ENCODE peak calls at places on chromosome 2, in four cellular contexts. One of them, this sample, is unnamed.

GRCh38 chr2:127003028-127003800 is 103.7 kb downstream of the BIN1 start:
- DNase-seq in heart right ventricle: no peak
- DNase-seq in osteoblast: no peak
- DNase-seq in IMR-90: no peak
- DNase-seq in this sample: no peak

GRCh38 chr2:9463698-9464034 is 10.7 kb upstream of the IAH1 start:
- DNase-seq in heart right ventricle: no peak
- DNase-seq in osteoblast: peak; percentile 87
- DNase-seq in IMR-90: peak; percentile 69
- DNase-seq in this sample: no peak

GRCh38 chr2:174729797-174730529 is 34.3 kb downstream of the CHRNA1 start:
- DNase-seq in heart right ventricle: no peak
- DNase-seq in osteoblast: peak; percentile 84
- DNase-seq in IMR-90: peak; percentile 10
- DNase-seq in this sample: no peak

GRCh38 chr2:19682493-19682892 is 219.3 kb downstream of the TTC32 start:
- DNase-seq in heart right ventricle: no peak
- DNase-seq in osteoblast: no peak
- DNase-seq in IMR-90: peak; percentile 31
- DNase-seq in this sample: no peak

GRCh38 chr2:65070172-65070830 is 14.1 kb downstream of the CEP68 start:
- DNase-seq in heart right ventricle: no peak
- DNase-seq in osteoblast: no peak
- DNase-seq in IMR-90: peak; percentile 80
- DNase-seq in this sample: no peak

GRCh38 chr2:216758431-216759155 is 63.2 kb upstream of the IGFBP5 start:
- DNase-seq in heart right ventricle: no peak
- DNase-seq in osteoblast: no peak
- DNase-seq in IMR-90: no peak
- DNase-seq in this sample: no peak

GRCh38 chr2:223644116-223644515 is 42.0 kb upstream of the SCG2 start:
- DNase-seq in heart right ventricle: no peak
- DNase-seq in osteoblast: no peak
- DNase-seq in IMR-90: no peak
- DNase-seq in this sample: no peak

GRCh38 chr2:152694161-152694661 is 23.1 kb downstream of the PRPF40A start:
- DNase-seq in heart right ventricle: no peak
- DNase-seq in osteoblast: peak; percentile 45
- DNase-seq in IMR-90: peak; percentile 82
- DNase-seq in this sample: no peak

GRCh38 chr2:241655516-241656189 is 18.2 kb downstream of the ATG4B start:
- DNase-seq in heart right ventricle: no peak
- DNase-seq in osteoblast: peak; percentile 75
- DNase-seq in IMR-90: no peak
- DNase-seq in this sample: no peak

GRCh38 chr2:138274421-138275291 is 226.9 kb upstream of the SPOPL start:
- DNase-seq in heart right ventricle: no peak
- DNase-seq in osteoblast: no peak
- DNase-seq in IMR-90: peak; percentile 34
- DNase-seq in this sample: no peak

GRCh38 chr2:229880892-229881553 is 40.8 kb downstream of the TRIP12 start:
- DNase-seq in heart right ventricle: no peak
- DNase-seq in osteoblast: no peak
- DNase-seq in IMR-90: no peak
- DNase-seq in this sample: no peak

GRCh38 chr2:46364797-46365457 is 67.7 kb downstream of the EPAS1 start:
- DNase-seq in heart right ventricle: no peak
- DNase-seq in osteoblast: no peak
- DNase-seq in IMR-90: peak; percentile 72
- DNase-seq in this sample: no peak

GRCh38 chr2:232508246-232508645 is 11.9 kb upstream of the PRSS56 start:
- DNase-seq in heart right ventricle: no peak
- DNase-seq in osteoblast: no peak
- DNase-seq in IMR-90: no peak
- DNase-seq in this sample: no peak

GRCh38 chr2:61434314-61434713 is 36.6 kb downstream of the USP34 start:
- DNase-seq in heart right ventricle: no peak
- DNase-seq in osteoblast: no peak
- DNase-seq in IMR-90: no peak
- DNase-seq in this sample: no peak

GRCh38 chr2:97718051-97718882 is 4.9 kb downstream of the ZAP70 start:
- DNase-seq in heart right ventricle: no peak
- DNase-seq in osteoblast: peak; percentile 57
- DNase-seq in IMR-90: no peak
- DNase-seq in this sample: peak; percentile 25

GRCh38 chr2:128446866-128447537 is 128.3 kb upstream of the HS6ST1 start:
- DNase-seq in heart right ventricle: no peak
- DNase-seq in osteoblast: peak; percentile 73
- DNase-seq in IMR-90: no peak
- DNase-seq in this sample: peak; percentile 13

GRCh38 chr2:13522917-13523821 is 806.4 kb downstream of the TRIB2 start:
- DNase-seq in heart right ventricle: no peak
- DNase-seq in osteoblast: no peak
- DNase-seq in IMR-90: no peak
- DNase-seq in this sample: peak; percentile 58

GRCh38 chr2:162217596-162217995 is 25.6 kb downstream of the FAP start:
- DNase-seq in heart right ventricle: no peak
- DNase-seq in osteoblast: no peak
- DNase-seq in IMR-90: peak; percentile 59
- DNase-seq in this sample: no peak

GRCh38 chr2:118371500-118371899 is 283.2 kb downstream of the INSIG2 start:
- DNase-seq in heart right ventricle: no peak
- DNase-seq in osteoblast: no peak
- DNase-seq in IMR-90: peak; percentile 18
- DNase-seq in this sample: no peak

GRCh38 chr2:98632351-98632750 is 24.0 kb downstream of the UNC50 start:
- DNase-seq in heart right ventricle: no peak
- DNase-seq in osteoblast: peak; percentile 52
- DNase-seq in IMR-90: no peak
- DNase-seq in this sample: no peak

GRCh38 chr2:239724851-239725550 is 300.1 kb downstream of the NDUFA10 start:
- DNase-seq in heart right ventricle: no peak
- DNase-seq in osteoblast: peak; percentile 86
- DNase-seq in IMR-90: no peak
- DNase-seq in this sample: no peak

GRCh38 chr2:159788218-159788617 is 9.8 kb downstream of the CD302 start:
- DNase-seq in heart right ventricle: no peak
- DNase-seq in osteoblast: no peak
- DNase-seq in IMR-90: no peak
- DNase-seq in this sample: no peak

GRCh38 chr2:216632321-216632951 is 784 bp upstream of the IGFBP2 start:
- DNase-seq in heart right ventricle: no peak
- DNase-seq in osteoblast: no peak
- DNase-seq in IMR-90: no peak
- DNase-seq in this sample: no peak

GRCh38 chr2:7368211-7368610 is 451.0 kb downstream of the RNF144A start:
- DNase-seq in heart right ventricle: no peak
- DNase-seq in osteoblast: no peak
- DNase-seq in IMR-90: no peak
- DNase-seq in this sample: no peak

GRCh38 chr2:7357993-7358392 is 440.8 kb downstream of the RNF144A start:
- DNase-seq in heart right ventricle: no peak
- DNase-seq in osteoblast: no peak
- DNase-seq in IMR-90: no peak
- DNase-seq in this sample: no peak

GRCh38 chr2:7358865-7359264 is 441.7 kb downstream of the RNF144A start:
- DNase-seq in heart right ventricle: no peak
- DNase-seq in osteoblast: no peak
- DNase-seq in IMR-90: no peak
- DNase-seq in this sample: no peak

GRCh38 chr2:7363906-7364305 is 446.7 kb downstream of the RNF144A start:
- DNase-seq in heart right ventricle: no peak
- DNase-seq in osteoblast: no peak
- DNase-seq in IMR-90: no peak
- DNase-seq in this sample: no peak
- TF ChIP-seq CTCF in heart right ventricle: no peak
- TF ChIP-seq CTCF in osteoblast: no peak
- TF ChIP-seq CTCF in IMR-90: no peak
- TF ChIP-seq CTCF in this sample: no peak

GRCh38 chr2:177586154-177586553 is 193.6 kb downstream of the AGPS start:
- DNase-seq in heart right ventricle: no peak
- DNase-seq in osteoblast: no peak
- DNase-seq in IMR-90: no peak
- DNase-seq in this sample: no peak

GRCh38 chr2:177589191-177589590 is 196.6 kb downstream of the AGPS start:
- DNase-seq in heart right ventricle: no peak
- DNase-seq in osteoblast: no peak
- DNase-seq in IMR-90: no peak
- DNase-seq in this sample: no peak

GRCh38 chr2:177592397-177592796 is 199.8 kb downstream of the AGPS start:
- DNase-seq in heart right ventricle: no peak
- DNase-seq in osteoblast: no peak
- DNase-seq in IMR-90: no peak
- DNase-seq in this sample: no peak

GRCh38 chr2:177585234-177585863 is 192.8 kb downstream of the AGPS start:
- DNase-seq in heart right ventricle: no peak
- DNase-seq in osteoblast: no peak
- DNase-seq in IMR-90: no peak
- DNase-seq in this sample: peak; percentile 48

DNA sequence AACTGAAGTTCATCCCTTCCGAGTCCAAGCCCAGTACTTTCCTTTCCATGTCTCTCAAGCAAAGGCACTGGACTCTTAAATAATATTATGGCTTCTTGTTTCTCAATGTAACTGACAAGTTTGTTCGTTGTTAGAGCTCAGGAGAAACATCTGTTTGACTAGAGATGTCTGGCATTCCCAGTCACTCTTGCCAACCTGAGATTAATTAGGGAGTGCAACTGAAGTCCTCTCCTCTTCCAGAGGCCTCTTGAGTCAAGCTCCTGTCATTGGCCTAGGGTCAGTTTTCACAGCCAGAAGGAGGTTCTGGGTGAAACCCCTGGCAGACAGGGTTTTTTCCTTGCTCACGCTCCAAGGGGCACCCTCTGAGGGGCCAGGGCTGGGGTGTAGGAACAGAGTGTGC is 196.1 kb downstream of the AGPS start:
- DNase-seq in heart right ventricle: no peak
- DNase-seq in osteoblast: no peak
- DNase-seq in IMR-90: no peak
- DNase-seq in this sample: no peak
- H3K4me1 ChIP-seq in heart right ventricle: no peaks in the 10 kb centered on the region
- H3K4me1 ChIP-seq in osteoblast: no peaks in the 10 kb centered on the region
- H3K4me1 ChIP-seq in IMR-90: no peaks in the 10 kb centered on the region
- H3K4me1 ChIP-seq in this sample: peaks cover 11% of the 10 kb centered on the region

DNA sequence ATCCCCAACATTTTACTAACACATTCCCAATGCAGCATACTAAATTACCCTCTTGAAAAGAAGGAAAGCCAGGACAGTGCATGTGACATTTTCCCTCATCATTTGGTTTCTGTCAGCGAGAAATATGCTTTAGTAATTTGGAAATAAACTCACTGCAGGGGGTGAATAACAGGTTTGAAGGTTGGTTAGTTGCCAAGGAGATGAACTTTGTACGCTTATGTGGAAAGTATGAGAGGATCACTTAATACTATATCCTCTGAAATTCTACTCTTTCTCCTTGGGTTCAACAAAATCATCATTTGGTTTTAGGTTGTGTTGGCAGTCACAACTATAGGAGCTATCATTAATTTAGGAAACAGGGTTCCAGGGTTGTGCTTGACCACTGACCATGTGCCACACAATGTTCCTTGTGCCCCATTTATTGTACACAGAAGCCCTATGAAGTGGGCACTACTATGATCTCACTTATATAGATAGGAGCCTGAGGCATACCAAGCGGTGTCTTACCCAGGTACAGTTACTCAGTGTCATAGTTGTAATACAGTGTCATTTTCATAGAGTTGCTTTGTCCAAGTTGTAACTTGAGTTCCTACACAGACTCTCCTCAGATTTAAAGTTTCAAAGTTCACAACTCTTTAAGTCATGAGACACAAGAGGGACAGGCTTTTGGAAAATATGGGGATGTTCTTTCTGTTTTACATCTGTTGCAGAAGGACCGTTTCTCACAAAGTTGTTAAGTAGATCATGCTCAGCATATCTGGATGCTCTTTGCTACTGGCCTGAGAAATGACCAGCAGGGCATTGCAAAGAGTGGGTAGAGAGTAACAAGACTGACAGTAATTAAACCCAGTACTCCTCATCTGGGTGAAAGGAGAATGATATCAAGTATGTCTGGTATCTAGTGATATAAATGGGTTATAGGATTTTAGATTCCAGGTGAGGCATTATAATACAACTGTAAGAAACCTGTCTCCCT is 91.8 kb downstream of the MAP4K4 start:
- DNase-seq in heart right ventricle: no peak
- DNase-seq in osteoblast: no peak
- DNase-seq in IMR-90: peak; percentile 44
- DNase-seq in this sample: no peak
- H3K9me3 ChIP-seq in heart right ventricle: no peaks in the 10 kb centered on the region
- H3K9me3 ChIP-seq in osteoblast: no peaks in the 10 kb centered on the region
- H3K9me3 ChIP-seq in IMR-90: no peaks in the 10 kb centered on the region
- H3K9me3 ChIP-seq in this sample: no peaks in the 10 kb centered on the region

GRCh38 chr2:15937105-15937881 is 3.1 kb upstream of the MYCN start:
- DNase-seq in heart right ventricle: no peak
- DNase-seq in osteoblast: no peak
- DNase-seq in IMR-90: no peak
- DNase-seq in this sample: no peak

GRCh38 chr2:15938803-15939555 is 1.4 kb upstream of the MYCN start:
- DNase-seq in heart right ventricle: no peak
- DNase-seq in osteoblast: peak; percentile 77
- DNase-seq in IMR-90: no peak
- DNase-seq in this sample: no peak

GRCh38 chr2:15939556-15939853 is 845 bp upstream of the MYCN start:
- DNase-seq in heart right ventricle: peak; percentile 74
- DNase-seq in osteoblast: peak; percentile 93
- DNase-seq in IMR-90: no peak
- DNase-seq in this sample: peak; percentile 76

GRCh38 chr2:15936277-15937104 is 3.9 kb upstream of the MYCN start:
- DNase-seq in heart right ventricle: no peak
- DNase-seq in osteoblast: peak; percentile 53
- DNase-seq in IMR-90: no peak
- DNase-seq in this sample: no peak

DNA sequence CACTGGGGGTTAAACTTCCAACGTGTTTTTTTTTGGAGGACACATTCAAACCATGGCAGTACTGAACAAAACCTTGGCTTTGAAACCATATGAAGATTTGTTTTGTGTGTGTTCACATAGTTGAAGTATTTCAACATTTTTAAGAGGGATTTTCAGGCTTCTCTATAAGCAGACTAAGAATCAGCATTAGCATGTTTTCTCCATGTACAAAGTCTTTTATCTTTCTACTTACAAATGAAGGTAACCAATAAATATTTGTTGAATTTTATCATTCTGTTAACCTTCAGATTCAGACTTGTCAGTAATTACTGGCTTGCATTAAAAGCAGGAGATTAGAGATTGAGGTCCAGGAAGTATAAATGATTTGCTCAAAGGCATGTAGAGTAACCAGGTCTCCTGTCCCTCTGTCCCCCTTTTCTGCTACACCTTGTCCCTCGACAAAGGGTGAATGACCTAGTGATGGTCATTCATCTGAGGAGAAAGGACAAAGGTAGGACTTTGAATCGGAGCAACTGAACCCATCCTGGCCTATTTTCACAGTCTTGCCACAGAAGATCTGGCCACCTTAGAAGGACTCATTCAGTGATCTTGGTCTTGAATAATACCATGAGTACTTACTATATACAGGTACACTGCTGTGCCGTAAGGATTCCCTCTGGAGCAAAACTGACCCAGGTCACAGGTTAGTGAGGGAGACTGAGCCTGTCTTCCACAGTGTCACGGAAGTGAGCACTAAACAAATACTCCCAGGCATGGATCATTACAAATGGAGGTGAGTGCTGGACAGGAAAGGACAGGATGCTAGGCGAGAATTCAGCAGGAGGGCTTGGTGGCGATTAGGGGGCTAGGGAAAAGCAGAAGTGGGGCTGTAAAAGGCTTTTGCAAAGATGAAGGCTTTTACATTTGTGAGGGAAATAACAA is 2.2 kb upstream of the MYCN start:
- DNase-seq in heart right ventricle: no peak
- DNase-seq in osteoblast: no peak
- DNase-seq in IMR-90: no peak
- DNase-seq in this sample: no peak
- TF ChIP-seq CTCF in heart right ventricle: no peak
- TF ChIP-seq CTCF in osteoblast: no peak
- TF ChIP-seq CTCF in IMR-90: no peak
- TF ChIP-seq CTCF in this sample: no peak